ENCODE peak calls at places on chromosomes 7 and 10, in four cellular contexts. One of them, this sample, is unnamed.

GRCh38 chr7:112161253-112162160 is 44.7 kb downstream of the DOCK4 start:
- DNase-seq in tibial artery: no peak
- DNase-seq in fibroblast of villous mesenchyme: no peak
- DNase-seq in IMR-90: no peak
- DNase-seq in this sample: no peak

GRCh38 chr7:98341106-98341505 is 59.6 kb downstream of the BRI3 start:
- DNase-seq in fibroblast of villous mesenchyme: peak; percentile 32
- DNase-seq in IMR-90: peak; percentile 77
- DNase-seq in tibial artery: no peak
- DNase-seq in this sample: no peak

GRCh38 chr7:45702751-45703150 is 128.6 kb downstream of the ADCY1 start:
- DNase-seq in IMR-90: no peak
- DNase-seq in tibial artery: peak; percentile 39
- DNase-seq in fibroblast of villous mesenchyme: no peak
- DNase-seq in this sample: no peak

GRCh38 chr10:94061026-94061425 is 67.3 kb downstream of the PLCE1 start:
- DNase-seq in IMR-90: no peak
- DNase-seq in fibroblast of villous mesenchyme: no peak
- DNase-seq in tibial artery: no peak
- DNase-seq in this sample: no peak

GRCh38 chr10:132634241-132634946 is 96.8 kb downstream of the INPP5A start:
- DNase-seq in fibroblast of villous mesenchyme: no peak
- DNase-seq in tibial artery: peak; percentile 53
- DNase-seq in IMR-90: no peak
- DNase-seq in this sample: no peak

GRCh38 chr7:117550625-117551024 is 70.8 kb downstream of the CFTR start:
- DNase-seq in fibroblast of villous mesenchyme: no peak
- DNase-seq in tibial artery: no peak
- DNase-seq in IMR-90: no peak
- DNase-seq in this sample: no peak

GRCh38 chr7:95897557-95898183 is 125.3 kb downstream of the DYNC1I1 start:
- DNase-seq in IMR-90: no peak
- DNase-seq in tibial artery: no peak
- DNase-seq in fibroblast of villous mesenchyme: no peak
- DNase-seq in this sample: no peak

GRCh38 chr7:4265676-4266075 is 416.4 kb upstream of the FOXK1 start:
- DNase-seq in IMR-90: no peak
- DNase-seq in tibial artery: no peak
- DNase-seq in fibroblast of villous mesenchyme: no peak
- DNase-seq in this sample: peak; percentile 36

GRCh38 chr7:87784424-87784823 is 91.7 kb downstream of the SLC25A40 start:
- DNase-seq in IMR-90: peak; percentile 4
- DNase-seq in tibial artery: no peak
- DNase-seq in fibroblast of villous mesenchyme: peak; percentile 4
- DNase-seq in this sample: no peak

DNA sequence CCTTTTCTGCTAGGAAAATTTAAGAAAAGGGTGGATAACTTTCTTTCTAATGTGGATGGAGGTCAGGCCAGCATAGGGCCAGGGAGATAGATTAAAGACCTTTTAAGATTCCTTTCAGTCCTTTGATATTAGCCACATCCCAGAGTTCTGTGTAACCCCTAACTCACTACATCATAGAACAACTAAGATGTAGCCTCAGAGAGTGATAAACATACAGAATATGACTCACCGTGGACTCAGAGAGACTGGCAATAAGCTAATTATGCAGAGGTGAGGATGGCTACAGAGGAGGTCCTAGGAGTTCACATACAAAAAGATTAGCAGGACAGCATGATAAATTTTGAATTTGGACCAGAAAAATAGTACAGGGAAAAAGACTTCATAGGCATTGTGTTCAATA is 141.0 kb downstream of the AOAH start:
- DNase-seq in IMR-90: peak; percentile 46
- DNase-seq in tibial artery: no peak
- DNase-seq in fibroblast of villous mesenchyme: no peak
- DNase-seq in this sample: no peak
- TF ChIP-seq CTCF in IMR-90: no peak
- TF ChIP-seq CTCF in tibial artery: no peak
- TF ChIP-seq CTCF in fibroblast of villous mesenchyme: no peak
- TF ChIP-seq CTCF in this sample: no peak

GRCh38 chr10:585502-585901 is 104.0 kb downstream of the DIP2C start:
- DNase-seq in fibroblast of villous mesenchyme: no peak
- DNase-seq in tibial artery: no peak
- DNase-seq in IMR-90: no peak
- DNase-seq in this sample: no peak
- TF ChIP-seq CTCF in fibroblast of villous mesenchyme: no peak
- TF ChIP-seq CTCF in tibial artery: no peak
- TF ChIP-seq CTCF in IMR-90: no peak
- TF ChIP-seq CTCF in this sample: no peak

DNA sequence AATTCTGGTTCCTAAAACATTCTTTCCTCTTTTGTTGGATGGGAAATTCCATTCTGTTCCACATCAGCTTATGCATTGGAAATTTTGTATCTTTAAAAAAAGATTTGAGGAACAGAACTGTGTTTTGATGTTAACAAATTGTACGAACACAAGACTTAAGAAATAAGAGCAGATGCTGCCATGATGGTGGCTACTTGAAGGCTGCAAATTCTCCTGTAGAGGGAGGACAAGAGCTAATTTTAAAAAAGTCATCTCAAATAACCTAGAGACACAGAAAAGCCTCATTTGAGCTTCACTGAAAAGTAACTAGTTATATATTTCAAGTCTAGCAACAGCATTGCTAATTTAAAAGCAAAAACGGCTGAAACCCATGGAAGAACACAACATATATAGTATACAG is 29.8 kb downstream of the NDUFB2 start:
- DNase-seq in tibial artery: no peak
- DNase-seq in fibroblast of villous mesenchyme: peak; percentile 33
- DNase-seq in IMR-90: peak; percentile 23
- DNase-seq in this sample: no peak
- TF ChIP-seq CTCF in tibial artery: peak; percentile 5
- TF ChIP-seq CTCF in fibroblast of villous mesenchyme: peak; percentile 50
- TF ChIP-seq CTCF in IMR-90: peak; percentile 36
- TF ChIP-seq CTCF in this sample: peak; percentile 41

GRCh38 chr7:47416454-47417121 is 165.3 kb downstream of the TNS3 start:
- DNase-seq in fibroblast of villous mesenchyme: no peak
- DNase-seq in IMR-90: no peak
- DNase-seq in tibial artery: peak; percentile 67
- DNase-seq in this sample: no peak
- TF ChIP-seq CTCF in fibroblast of villous mesenchyme: no peak
- TF ChIP-seq CTCF in IMR-90: peak; percentile 8
- TF ChIP-seq CTCF in tibial artery: no peak
- TF ChIP-seq CTCF in this sample: no peak